ENCODE peak calls at places on chromosomes 7 and 10, in four cellular contexts. One of them, this sample, is unnamed. For H3K27me3 and H3K9me3, the result is how much of the 10 kb centered on the place peaks cover.

GRCh38 chr10:6233725-6234277 is 31.1 kb downstream of the PFKFB3 start:
- DNase-seq in naive thymus-derived CD4-positive, alpha-beta T cell: no peak
- DNase-seq in neuronal stem cell: no peak
- DNase-seq in WERI-Rb-1: no peak
- DNase-seq in this sample: no peak

GRCh38 chr7:27248911-27249723 is 6.5 kb downstream of the EVX1 start:
- DNase-seq in naive thymus-derived CD4-positive, alpha-beta T cell: no peak
- DNase-seq in neuronal stem cell: no peak
- DNase-seq in WERI-Rb-1: no peak
- DNase-seq in this sample: no peak

GRCh38 chr7:91435386-91436059 is 171.3 kb downstream of the FZD1 start:
- DNase-seq in neuronal stem cell: no peak
- DNase-seq in WERI-Rb-1: no peak
- DNase-seq in naive thymus-derived CD4-positive, alpha-beta T cell: no peak
- DNase-seq in this sample: no peak

GRCh38 chr10:77544607-77545006 is 93.0 kb downstream of the KCNMA1 start:
- DNase-seq in naive thymus-derived CD4-positive, alpha-beta T cell: no peak
- DNase-seq in neuronal stem cell: no peak
- DNase-seq in WERI-Rb-1: no peak
- DNase-seq in this sample: no peak

GRCh38 chr7:105734233-105734632 is 142.2 kb downstream of the ATXN7L1 start:
- DNase-seq in WERI-Rb-1: peak
- DNase-seq in naive thymus-derived CD4-positive, alpha-beta T cell: no peak
- DNase-seq in neuronal stem cell: no peak
- DNase-seq in this sample: no peak

GRCh38 chr7:136403591-136403990 is 426.4 kb upstream of the MTPN start:
- DNase-seq in WERI-Rb-1: no peak
- DNase-seq in naive thymus-derived CD4-positive, alpha-beta T cell: no peak
- DNase-seq in neuronal stem cell: no peak
- DNase-seq in this sample: no peak

GRCh38 chr10:114458955-114459354 is 54.7 kb upstream of the AFAP1L2 start:
- DNase-seq in WERI-Rb-1: peak
- DNase-seq in naive thymus-derived CD4-positive, alpha-beta T cell: no peak
- DNase-seq in neuronal stem cell: no peak
- DNase-seq in this sample: no peak

GRCh38 chr7:113548137-113548536 is 370.7 kb downstream of the PPP1R3A start:
- DNase-seq in naive thymus-derived CD4-positive, alpha-beta T cell: no peak
- DNase-seq in neuronal stem cell: no peak
- DNase-seq in WERI-Rb-1: no peak
- DNase-seq in this sample: no peak

GRCh38 chr10:132975976-132976682 is 33.8 kb upstream of the CFAP46 start:
- DNase-seq in neuronal stem cell: no peak
- DNase-seq in WERI-Rb-1: no peak
- DNase-seq in naive thymus-derived CD4-positive, alpha-beta T cell: no peak
- DNase-seq in this sample: no peak

GRCh38 chr10:91626936-91627335 is 5.9 kb downstream of the PPP1R3C start:
- DNase-seq in naive thymus-derived CD4-positive, alpha-beta T cell: no peak
- DNase-seq in WERI-Rb-1: no peak
- DNase-seq in neuronal stem cell: no peak
- DNase-seq in this sample: no peak

GRCh38 chr7:114956702-114957101 is 34.8 kb downstream of the MDFIC start:
- DNase-seq in neuronal stem cell: no peak
- DNase-seq in WERI-Rb-1: no peak
- DNase-seq in naive thymus-derived CD4-positive, alpha-beta T cell: no peak
- DNase-seq in this sample: no peak

GRCh38 chr7:30273552-30273951 is 10.8 kb upstream of the ZNRF2 start:
- DNase-seq in WERI-Rb-1: no peak
- DNase-seq in naive thymus-derived CD4-positive, alpha-beta T cell: no peak
- DNase-seq in neuronal stem cell: no peak
- DNase-seq in this sample: no peak

GRCh38 chr7:30278386-30278785 is 6.0 kb upstream of the ZNRF2 start:
- DNase-seq in neuronal stem cell: no peak
- DNase-seq in naive thymus-derived CD4-positive, alpha-beta T cell: no peak
- DNase-seq in WERI-Rb-1: no peak
- DNase-seq in this sample: no peak

GRCh38 chr7:30276203-30276900 is 8.0 kb upstream of the ZNRF2 start:
- DNase-seq in WERI-Rb-1: peak
- DNase-seq in neuronal stem cell: peak
- DNase-seq in naive thymus-derived CD4-positive, alpha-beta T cell: peak
- DNase-seq in this sample: peak

GRCh38 chr7:30272126-30272525 is 12.3 kb upstream of the ZNRF2 start:
- DNase-seq in neuronal stem cell: no peak
- DNase-seq in WERI-Rb-1: no peak
- DNase-seq in naive thymus-derived CD4-positive, alpha-beta T cell: no peak
- DNase-seq in this sample: no peak

DNA sequence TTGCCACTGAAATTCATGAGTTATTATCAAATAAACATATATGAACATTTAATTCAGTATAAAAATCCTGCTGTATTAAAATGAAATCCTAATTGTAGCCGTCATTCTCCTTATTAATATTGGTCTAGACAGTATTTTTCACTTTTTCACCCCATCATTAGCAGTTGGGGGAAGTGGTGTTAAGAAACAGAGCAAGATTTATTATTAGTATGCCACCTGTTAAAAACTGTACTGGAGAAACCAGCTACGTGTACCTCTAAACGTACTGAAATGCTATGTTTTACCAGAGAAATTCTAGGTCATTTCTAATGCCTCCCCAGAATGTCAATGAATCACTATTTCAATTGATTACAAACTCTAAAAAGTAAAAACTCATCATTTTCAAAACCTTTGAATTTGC is 9.8 kb upstream of the ZNRF2 start:
- DNase-seq in naive thymus-derived CD4-positive, alpha-beta T cell: no peak
- DNase-seq in neuronal stem cell: no peak
- DNase-seq in WERI-Rb-1: no peak
- DNase-seq in this sample: no peak
- H3K27ac ChIP-seq in naive thymus-derived CD4-positive, alpha-beta T cell: no peak
- H3K27ac ChIP-seq in neuronal stem cell: no peak
- H3K27ac ChIP-seq in WERI-Rb-1: no peak
- H3K27ac ChIP-seq in this sample: no peak

GRCh38 chr10:100713049-100713858 is 32.1 kb upstream of the PAX2 start:
- DNase-seq in naive thymus-derived CD4-positive, alpha-beta T cell: no peak
- DNase-seq in neuronal stem cell: no peak
- DNase-seq in WERI-Rb-1: no peak
- DNase-seq in this sample: no peak
- H3K27me3 ChIP-seq in naive thymus-derived CD4-positive, alpha-beta T cell: under half
- H3K27me3 ChIP-seq in neuronal stem cell: half or more
- H3K27me3 ChIP-seq in WERI-Rb-1: half or more
- H3K27me3 ChIP-seq in this sample: half or more

GRCh38 chr7:37234334-37234733 is 214.3 kb downstream of the ELMO1 start:
- DNase-seq in WERI-Rb-1: no peak
- DNase-seq in naive thymus-derived CD4-positive, alpha-beta T cell: no peak
- DNase-seq in neuronal stem cell: no peak
- DNase-seq in this sample: no peak
- H3K9me3 ChIP-seq in WERI-Rb-1: under half
- H3K9me3 ChIP-seq in naive thymus-derived CD4-positive, alpha-beta T cell: under half
- H3K9me3 ChIP-seq in neuronal stem cell: under half
- H3K9me3 ChIP-seq in this sample: under half

GRCh38 chr7:70071786-70072185 is 473.5 kb downstream of the AUTS2 start:
- DNase-seq in neuronal stem cell: no peak
- DNase-seq in naive thymus-derived CD4-positive, alpha-beta T cell: no peak
- DNase-seq in WERI-Rb-1: peak
- DNase-seq in this sample: no peak
- H3K27ac ChIP-seq in neuronal stem cell: no peak
- H3K27ac ChIP-seq in naive thymus-derived CD4-positive, alpha-beta T cell: no peak
- H3K27ac ChIP-seq in WERI-Rb-1: peak
- H3K27ac ChIP-seq in this sample: no peak